ENCODE peak calls at places on chromosomes 5 and 9, in ten cellular contexts. H is epithelial cell of esophagus; F is colonic mucosa; C is mucosa of descending colon; X is fibroblast of the aortic adventitia; I is dorsolateral prefrontal cortex; O is CD8-positive, alpha-beta T cell; K is cardiac muscle cell; U is psoas muscle; W is endothelial cell of umbilical vein. L is an unnamed sample.

GRCh38 chr5:132180134-132180745 is 47.4 kb downstream of the P4HA2 start:
- DNase-seq in H (peak), F (peak), C (peak), X (peak), I (no peak), O (no peak), K (peak), U (no peak), W (peak), L (peak)

GRCh38 chr5:116135344-116135743 is 50.5 kb downstream of the COMMD10 start:
- DNase-seq in H (no peak), F (no peak), C (no peak), X (no peak), I (no peak), O (peak), K (no peak), U (no peak), W (no peak), L (no peak)

GRCh38 chr5:33257807-33258491 is 182.8 kb upstream of the TARS1 start:
- DNase-seq in H (peak), F (no peak), C (no peak), X (peak), I (no peak), O (no peak), K (peak), U (no peak), W (peak), L (peak)

GRCh38 chr9:69898714-69899209 is 78.1 kb downstream of the CFAP95 start:
- DNase-seq in H (peak), F (no peak), C (no peak), X (peak), I (no peak), O (no peak), K (peak), U (no peak), W (peak), L (peak)

GRCh38 chr9:72947987-72948465 is 4.8 kb downstream of the ALDH1A1 start:
- DNase-seq in H (no peak), F (no peak), C (no peak), X (no peak), I (no peak), O (no peak), K (no peak), U (no peak), W (peak), L (no peak)

GRCh38 chr5:10695055-10695649 is 65.9 kb downstream of the DAP start:
- DNase-seq in H (peak), F (peak), C (peak), X (peak), I (peak), O (no peak), K (peak), U (peak), W (peak), L (peak)

GRCh38 chr5:1291611-1292080 is 3.2 kb downstream of the TERT start:
- DNase-seq in H (no peak), F (peak), C (peak), X (no peak), I (peak), O (no peak), K (no peak), U (no peak), W (no peak), L (no peak)

GRCh38 chr5:37275521-37275920 is 26.3 kb upstream of the CPLANE1 start:
- DNase-seq in H (no peak), F (no peak), C (no peak), X (no peak), I (no peak), O (no peak), K (no peak), U (no peak), W (no peak), L (no peak)

GRCh38 chr5:81749562-81750307 is 1.2 kb downstream of the SSBP2 start:
- DNase-seq in H (peak), F (peak), C (peak), X (no peak), I (peak), O (peak), K (peak), U (peak), W (peak), L (peak)

GRCh38 chr9:109742759-109743388 is 37.1 kb upstream of the PALM2AKAP2 start:
- DNase-seq in H (no peak), F (no peak), C (no peak), X (peak), I (no peak), O (no peak), K (peak), U (no peak), W (no peak), L (peak)

DNA sequence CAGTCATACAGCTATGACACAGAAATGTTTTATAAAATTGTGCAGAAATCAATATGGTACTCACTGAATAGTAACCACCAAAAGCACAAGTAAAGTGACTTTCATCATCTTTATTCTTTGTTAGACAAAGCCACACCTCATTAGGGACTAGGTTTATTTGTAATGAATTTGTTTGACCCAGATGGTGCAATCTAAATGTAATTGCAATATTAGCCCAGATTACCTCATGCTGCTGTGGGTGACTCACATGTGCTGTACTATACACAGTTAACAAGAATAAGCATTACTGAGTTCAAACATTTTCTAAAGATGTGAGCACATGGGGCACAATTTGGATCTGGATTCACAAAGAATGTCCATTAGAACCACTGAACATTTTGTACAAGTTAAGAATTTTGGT is 759.3 kb upstream of the TYRP1 start:
- DNase-seq in H (peak), F (no peak), C (no peak), X (peak), I (no peak), O (no peak), K (peak), U (no peak), W (no peak), L (peak)
- TF ChIP-seq CTCF in H (no peak), F (no peak), C (no peak), X (no peak), I (no peak), O (no peak), K (no peak), U (no peak), W (no peak), L (no peak)

DNA sequence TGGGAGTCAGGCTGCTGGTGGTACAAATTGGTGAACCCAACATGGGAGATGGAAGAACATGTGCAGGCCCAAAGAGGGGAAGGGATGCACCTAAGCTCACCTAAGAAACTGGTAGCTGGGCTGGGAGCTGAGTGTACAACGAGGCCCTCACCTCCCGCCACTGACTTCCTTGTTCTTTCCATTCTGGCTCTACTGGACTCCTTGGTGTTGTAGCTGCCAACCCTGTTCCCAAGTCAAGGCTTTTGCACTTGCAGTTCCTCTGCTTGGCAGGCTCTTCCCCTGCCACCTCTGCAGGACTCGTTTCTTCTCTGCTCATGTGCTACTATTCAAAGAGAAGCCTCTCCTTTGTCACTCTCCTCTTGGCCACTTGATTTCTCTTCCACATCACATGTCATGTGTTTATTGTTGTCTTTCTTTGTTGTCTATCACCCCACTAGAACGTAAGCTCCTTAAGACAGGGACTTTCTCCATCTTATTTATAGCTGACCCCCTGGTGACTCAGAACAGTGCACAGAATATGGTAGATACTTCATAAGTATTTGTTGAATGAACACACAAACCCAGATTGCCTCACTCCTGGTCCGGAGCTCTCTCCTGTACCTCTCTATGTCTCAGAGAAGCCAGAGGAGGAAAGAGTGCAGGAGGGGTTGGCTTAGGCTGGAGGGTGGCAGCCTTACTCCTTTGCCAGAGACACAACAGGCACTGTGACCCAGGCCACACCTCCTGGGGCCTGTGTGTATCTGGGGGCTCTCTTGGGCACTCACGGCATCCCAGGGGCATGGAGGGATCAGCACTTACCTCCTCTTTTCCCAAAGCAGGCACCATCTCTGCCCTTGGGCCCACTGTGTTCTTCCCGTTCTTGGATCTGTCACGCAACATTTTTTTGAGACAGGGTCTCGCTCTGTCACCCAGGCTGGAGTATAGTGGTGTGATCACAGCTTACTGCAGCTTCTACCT is 5.2 kb upstream of the SPINK4 start:
- DNase-seq in H (peak), F (peak), C (no peak), X (peak), I (no peak), O (no peak), K (no peak), U (no peak), W (no peak), L (peak)
- H3K4me3 ChIP-seq in H (no peak), F (no peak), C (no peak), X (no peak), I (no peak), O (no peak), K (no peak), U (no peak), W (no peak), L (no peak)

GRCh38 chr5:181181650-181182565 is 23.1 kb downstream of the TRIM7 start:
- DNase-seq in H (peak), F (peak), C (peak), X (peak), I (no peak), O (peak), K (peak), U (peak), W (peak), L (peak)
- TF ChIP-seq CTCF in H (peak), F (peak), C (peak), X (peak), I (peak), O (peak), K (peak), U (peak), W (peak), L (peak)

GRCh38 chr9:134324359-134325095 is 1.7 kb upstream of the RXRA start:
- DNase-seq in H (no peak), F (peak), C (peak), X (peak), I (no peak), O (no peak), K (no peak), U (peak), W (no peak), L (peak)
- H3K4me3 ChIP-seq in H (peak), F (peak), C (no peak), X (peak), I (no peak), O (no peak), K (no peak), U (peak), W (no peak), L (no peak)

GRCh38 chr9:89919171-89919681 is 314.4 kb downstream of the GADD45G start:
- DNase-seq in H (no peak), F (peak), C (peak), X (no peak), I (no peak), O (no peak), K (peak), U (no peak), W (no peak), L (no peak)
- TF ChIP-seq CTCF in H (no peak), F (no peak), C (peak), X (no peak), I (no peak), O (no peak), K (peak), U (peak), W (no peak), L (no peak)

DNA sequence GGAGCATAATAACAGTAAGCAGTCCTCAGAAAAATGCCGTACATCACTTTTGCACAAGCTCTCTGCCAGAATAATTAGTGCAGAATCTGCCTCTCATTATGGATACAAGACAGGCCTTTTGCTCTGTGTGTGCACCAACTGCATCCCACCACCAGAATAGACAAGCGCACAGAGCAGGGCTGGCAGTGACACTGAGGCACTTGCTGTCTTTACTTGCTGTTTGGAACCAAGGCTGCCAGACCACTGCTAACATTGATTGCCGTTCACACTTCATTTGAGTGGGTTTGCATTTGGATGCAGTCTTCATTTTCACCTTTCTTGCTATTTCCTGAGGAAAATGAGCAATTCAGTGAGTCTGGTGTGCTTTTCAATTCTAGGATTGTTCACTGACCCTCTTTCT is 741.2 kb downstream of the TLE1 start:
- DNase-seq in H (no peak), F (no peak), C (no peak), X (no peak), I (no peak), O (no peak), K (no peak), U (no peak), W (no peak), L (no peak)
- H3K4me3 ChIP-seq in H (no peak), F (no peak), C (no peak), X (no peak), I (no peak), O (no peak), K (no peak), U (no peak), W (no peak), L (no peak)

DNA sequence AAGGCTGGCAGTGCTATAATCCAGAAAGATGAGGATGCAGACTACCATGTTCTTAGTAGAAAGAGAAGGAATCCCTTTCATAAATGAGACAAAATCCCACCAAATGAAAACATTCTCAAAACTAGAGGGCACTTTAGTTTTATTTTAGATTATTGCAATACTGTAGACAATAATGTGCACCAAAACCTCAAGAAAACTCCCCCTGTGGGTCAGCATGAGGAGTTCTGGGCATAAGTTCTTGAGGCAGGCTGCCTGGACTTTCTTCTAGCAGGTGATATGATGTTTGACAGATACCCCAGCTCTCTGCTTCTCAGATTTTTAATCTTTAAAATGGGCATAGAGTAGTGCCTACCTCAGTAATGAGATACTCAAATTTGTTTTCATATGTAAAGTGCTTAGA is 196.3 kb upstream of the CTNND2 start:
- DNase-seq in H (no peak), F (no peak), C (no peak), X (no peak), I (no peak), O (no peak), K (no peak), U (no peak), W (no peak), L (no peak)
- TF ChIP-seq CTCF in H (no peak), F (no peak), C (no peak), X (no peak), I (no peak), O (no peak), K (no peak), U (no peak), W (no peak), L (no peak)

L was measured in choroid plexus epithelial cell.